ENCODE peak calls at places on chromosomes 5 and 9, in five cellular contexts. B is thoracic aorta, K is GM04504, D is caudate nucleus, Q is cardiac fibroblast. I is an unnamed sample.

GRCh38 chr5:179196420-179197079 is 136.4 kb downstream of the ZNF354C start:
- DNase-seq in B (no peak), K (no peak), D (no peak), Q (no peak), I (no peak)

GRCh38 chr5:82355921-82356454 is 77.8 kb upstream of the RPS23 start:
- DNase-seq in B (no peak), K (no peak), D (no peak), Q (peak; percentile 84), I (no peak)

GRCh38 chr9:88322906-88323566 is 65.2 kb upstream of the SPIN1 start:
- DNase-seq in B (no peak), K (no peak), D (no peak), Q (peak; percentile 55), I (no peak)

GRCh38 chr9:7318920-7319319 is 480.7 kb downstream of the DMAC1 start:
- DNase-seq in B (no peak), K (no peak), D (no peak), Q (no peak), I (no peak)

GRCh38 chr5:961711-962240 is 46.8 kb upstream of the NKD2 start:
- DNase-seq in B (no peak), K (no peak), D (no peak), Q (no peak), I (no peak)

GRCh38 chr9:113503613-113504230 is 40.2 kb downstream of the RGS3 start:
- DNase-seq in B (no peak), K (no peak), D (no peak), Q (peak; percentile 39), I (no peak)

GRCh38 chr9:109232449-109232848 is 65.4 kb upstream of the FRRS1L start:
- DNase-seq in B (no peak), K (peak; percentile 13), D (no peak), Q (peak; percentile 84), I (no peak)

GRCh38 chr5:89866410-89866809 is 543.1 kb downstream of the CETN3 start:
- DNase-seq in B (no peak), K (no peak), D (no peak), Q (no peak), I (no peak)

GRCh38 chr5:38725419-38725865 is 120.4 kb upstream of the OSMR start:
- DNase-seq in B (no peak), K (no peak), D (peak; percentile 79), Q (no peak), I (no peak)

GRCh38 chr9:121857941-121858340 is 206.5 kb downstream of the DAB2IP start:
- DNase-seq in B (no peak), K (no peak), D (peak; percentile 61), Q (no peak), I (no peak)

GRCh38 chr9:13165956-13166355 is 113.5 kb downstream of the MPDZ start:
- DNase-seq in B (no peak), K (no peak), D (no peak), Q (no peak), I (no peak)

GRCh38 chr5:151234476-151235238 is 10.8 kb upstream of the CCDC69 start:
- DNase-seq in B (no peak), K (no peak), D (no peak), Q (peak; percentile 84), I (peak; percentile 85)

GRCh38 chr9:121862973-121863372 is 211.5 kb downstream of the DAB2IP start:
- DNase-seq in B (no peak), K (no peak), D (no peak), Q (no peak), I (no peak)

GRCh38 chr5:120096413-120096812 is 367.7 kb upstream of the PRR16 start:
- DNase-seq in B (no peak), K (no peak), D (no peak), Q (peak; percentile 72), I (no peak)

GRCh38 chr9:110880123-110880522 is 158.1 kb downstream of the LPAR1 start:
- DNase-seq in B (no peak), K (peak; percentile 61), D (no peak), Q (peak; percentile 71), I (no peak)

GRCh38 chr5:168850683-168851082 is 271.5 kb upstream of the PANK3 start:
- DNase-seq in B (no peak), K (no peak), D (no peak), Q (no peak), I (no peak)

GRCh38 chr5:147234825-147235635 is at the start of gene STK32A:
- DNase-seq in B (no peak), K (no peak), D (peak; percentile 20), Q (peak; percentile 5), I (no peak)

GRCh38 chr5:149371296-149371962 is 7.7 kb downstream of the IL17B start:
- DNase-seq in B (no peak), K (no peak), D (peak; percentile 33), Q (peak; percentile 68), I (no peak)

I was measured in gastrocnemius medialis.